ENCODE peak calls at places on chromosomes 1 and 21, in six cellular contexts. S is GM06990, I is thoracic aorta, M is cardiac muscle cell, O is stomach, C is HCT116. G is an unnamed sample.

GRCh38 chr1:17616731-17617279 is 77.3 kb downstream of the ARHGEF10L start:
- DNase-seq in I (no peak), S (no peak), C (no peak), M (no peak), O (no peak), G (no peak)

GRCh38 chr1:58927026-58927721 is 143.3 kb upstream of the JUN start:
- DNase-seq in C (no peak), I (no peak), O (no peak), S (no peak), M (no peak), G (peak; percentile 25)

GRCh38 chr1:114758251-114758832 is 558 bp upstream of the CSDE1 start:
- DNase-seq in S (no peak), M (peak; percentile 23), I (no peak), O (no peak), C (no peak), G (no peak)

GRCh38 chr1:33420870-33421775 is 9.8 kb downstream of the PHC2 start:
- DNase-seq in S (no peak), O (no peak), I (no peak), M (peak; percentile 43), C (no peak), G (no peak)

GRCh38 chr21:46425061-46425460 is 33.6 kb upstream of the DIP2A start:
- DNase-seq in S (no peak), I (no peak), M (no peak), C (no peak), O (no peak), G (no peak)

GRCh38 chr1:233732206-233732605 is 118.3 kb downstream of the KCNK1 start:
- DNase-seq in O (no peak), C (no peak), I (no peak), M (no peak), S (no peak), G (no peak)

GRCh38 chr21:39674794-39675193 is 62.1 kb downstream of the B3GALT5 start:
- DNase-seq in C (no peak), I (no peak), O (no peak), M (no peak), S (no peak), G (no peak)

GRCh38 chr1:38571726-38572125 is 287.8 kb downstream of the RRAGC start:
- DNase-seq in I (no peak), O (no peak), S (no peak), M (no peak), C (no peak), G (no peak)

GRCh38 chr1:179702923-179703322 is 40.2 kb upstream of the FAM163A start:
- DNase-seq in I (no peak), M (no peak), S (no peak), O (peak; percentile 32), C (no peak), G (no peak)

GRCh38 chr1:14937288-14937949 is 216.1 kb upstream of the TMEM51 start:
- DNase-seq in M (no peak), C (no peak), S (no peak), O (no peak), I (no peak), G (no peak)

GRCh38 chr1:51347398-51348146 is 17.2 kb upstream of the TTC39A start:
- DNase-seq in O (no peak), S (no peak), I (no peak), C (no peak), M (no peak), G (no peak)

GRCh38 chr1:70361727-70362413 is 7.3 kb upstream of the ANKRD13C start:
- DNase-seq in M (peak; percentile 67), C (no peak), I (no peak), O (no peak), S (no peak), G (no peak)

GRCh38 chr1:109361649-109362048 is 36.1 kb downstream of the SORT1 start:
- DNase-seq in C (no peak), S (no peak), O (no peak), M (no peak), I (no peak), G (no peak)

DNA sequence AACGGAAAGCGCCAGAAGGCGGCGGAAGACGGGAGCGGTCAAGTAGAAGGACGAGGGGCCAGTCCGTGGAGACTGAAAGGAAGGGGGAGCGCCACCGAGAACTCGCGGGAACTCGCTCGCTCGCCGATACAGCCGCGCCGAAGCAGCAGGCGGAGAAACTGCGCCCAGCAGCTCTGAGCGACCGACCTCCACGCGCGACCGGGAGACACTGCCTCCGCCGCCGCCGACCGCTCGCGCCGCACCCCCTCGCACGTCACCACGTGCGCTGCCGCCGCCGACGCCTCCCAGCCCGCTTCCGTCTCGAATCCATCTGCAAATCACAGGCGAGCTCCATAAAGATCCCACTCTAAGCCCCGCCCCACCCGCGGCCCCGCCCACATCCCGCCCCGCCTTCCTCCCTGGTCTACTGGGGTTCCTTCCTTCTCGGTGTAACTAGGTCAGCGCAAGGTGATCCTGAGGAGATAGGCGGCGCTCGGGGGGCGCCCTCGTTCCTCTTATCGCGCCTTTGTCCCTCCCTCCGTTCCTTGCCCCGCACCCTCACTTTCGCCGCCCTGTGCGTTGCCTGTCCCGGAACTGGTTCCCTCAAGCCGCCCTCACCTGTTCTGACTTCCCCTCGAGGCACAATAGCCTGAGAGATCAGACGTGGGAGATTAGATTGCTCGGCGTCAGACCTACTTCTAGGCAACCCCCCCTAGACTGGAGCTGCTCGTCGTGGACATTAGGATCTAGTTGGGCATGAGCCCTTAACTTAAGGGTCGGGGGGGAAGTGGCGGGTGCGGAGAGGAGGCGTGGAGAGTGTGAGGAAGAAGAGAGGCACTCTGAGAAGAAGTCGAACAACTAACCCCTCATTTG is at the start of gene IVNS1ABP:
- DNase-seq in I (peak; percentile 82), S (peak; percentile 98), M (peak; percentile 94), O (peak; percentile 95), C (peak; percentile 85), G (peak; percentile 98)
- TF ChIP-seq CTCF in I (no peak), S (peak; percentile 72), M (peak; percentile 17), O (no peak), C (peak; percentile 20), G (peak; percentile 60)

GRCh38 chr21:34987673-34988072 is 61.4 kb downstream of the RUNX1 start:
- DNase-seq in S (no peak), O (no peak), C (no peak), M (no peak), I (no peak), G (no peak)
- H3K4me3 ChIP-seq in S (no peak overlapping the region), O (no peak overlapping the region), C (no peak overlapping the region), M (no peak overlapping the region), I (no peak overlapping the region), G (peak overlapping the region; percentile 9)

GRCh38 chr1:36091141-36091540 is 2.4 kb downstream of the ADPRS start:
- DNase-seq in M (no peak), S (no peak), I (no peak), O (no peak), C (no peak), G (no peak)
- TF ChIP-seq CTCF in M (no peak), S (no peak), I (no peak), O (no peak), C (no peak), G (no peak)

GRCh38 chr1:98048234-98048633 is 127.4 kb upstream of the DPYD start:
- DNase-seq in M (peak; percentile 93), C (no peak), I (no peak), O (peak; percentile 77), S (no peak), G (peak; percentile 69)

GRCh38 chr1:98045211-98046030 is 124.6 kb upstream of the DPYD start:
- DNase-seq in S (no peak), M (peak; percentile 71), I (no peak), C (no peak), O (peak; percentile 23), G (no peak)

GRCh38 chr1:98044766-98045165 is 123.9 kb upstream of the DPYD start:
- DNase-seq in C (no peak), S (no peak), I (no peak), O (no peak), M (no peak), G (no peak)

GRCh38 chr1:98046031-98046641 is 125.3 kb upstream of the DPYD start:
- DNase-seq in O (no peak), S (no peak), I (no peak), C (no peak), M (peak; percentile 63), G (peak; percentile 35)

DNA sequence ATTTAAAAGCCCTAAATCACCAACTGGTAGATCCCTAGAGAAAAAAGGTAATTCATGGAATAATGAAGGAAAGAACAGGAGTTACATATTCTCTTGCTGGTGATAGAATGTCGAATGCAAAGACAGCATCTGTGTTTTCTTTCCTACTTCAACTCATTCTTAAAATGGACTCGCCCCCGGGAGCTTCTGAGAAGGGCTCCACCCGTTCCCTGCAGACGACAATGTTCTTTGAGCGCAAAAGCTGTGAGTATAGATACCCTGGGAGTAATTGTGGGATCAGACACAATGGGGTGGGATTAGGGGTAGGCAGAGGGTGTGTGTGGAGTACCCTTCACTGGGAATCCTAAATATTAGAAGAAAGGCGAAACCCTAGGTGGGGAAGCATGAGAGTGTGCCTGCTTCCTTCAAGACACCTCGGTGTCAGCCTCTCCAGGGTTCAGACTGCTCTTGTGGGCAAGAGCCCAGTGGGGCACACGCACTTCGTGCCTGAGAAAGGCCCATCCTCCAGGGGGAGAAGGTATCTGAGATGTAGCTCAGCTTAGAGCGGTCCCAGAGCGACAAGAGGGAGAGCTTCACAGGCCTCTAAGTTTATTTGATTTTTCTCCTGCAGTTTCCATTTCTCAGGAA is 123.3 kb upstream of the DPYD start:
- DNase-seq in C (no peak), S (no peak), O (no peak), I (no peak), M (no peak), G (no peak)
- H3K4me3 ChIP-seq in C (no peak overlapping the region), S (no peak overlapping the region), O (no peak overlapping the region), I (no peak overlapping the region), M (no peak overlapping the region), G (no peak overlapping the region)

DNA sequence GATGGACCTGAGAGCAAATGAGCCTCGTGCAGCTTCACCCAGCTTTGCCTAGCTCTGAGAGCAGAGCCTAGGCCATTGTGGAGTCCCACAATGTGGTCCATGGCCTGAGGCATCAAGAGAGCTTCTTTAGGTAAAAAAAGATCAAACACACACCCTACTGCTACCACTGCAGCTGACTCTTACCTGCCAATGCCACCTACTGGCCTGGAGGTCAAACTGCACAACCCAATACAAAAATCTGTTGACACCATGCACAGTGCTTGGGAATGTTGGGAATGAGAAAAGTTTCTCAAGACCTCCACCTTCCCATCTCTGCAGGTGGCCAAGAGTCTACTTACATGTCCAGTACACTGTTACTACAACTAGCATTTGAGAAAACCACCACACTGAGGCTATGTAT is 60.6 kb downstream of the UCHL5 start:
- DNase-seq in O (no peak), I (no peak), C (no peak), S (no peak), M (no peak), G (no peak)
- TF ChIP-seq CTCF in O (no peak), I (peak; percentile 23), C (peak; percentile 83), S (peak; percentile 41), M (peak; percentile 18), G (peak; percentile 36)

GRCh38 chr1:3668585-3669300 is 16.4 kb downstream of the TP73 start:
- DNase-seq in I (no peak), O (peak; percentile 94), C (peak; percentile 49), S (no peak), M (peak; percentile 26), G (no peak)
- H3K4me3 ChIP-seq in I (no peak overlapping the region), O (no peak overlapping the region), C (no peak overlapping the region), S (no peak overlapping the region), M (no peak overlapping the region), G (no peak overlapping the region)

GRCh38 chr1:172609528-172609927 is 49.4 kb upstream of the FASLG start:
- DNase-seq in I (no peak), M (peak; percentile 45), O (no peak), C (no peak), S (no peak), G (peak; percentile 14)
- TF ChIP-seq CTCF in I (no peak), M (peak; percentile 41), O (no peak), C (peak; percentile 53), S (peak; percentile 25), G (peak; percentile 24)